ENCODE peak calls at places on chromosome 10, in five cellular contexts. V is activated CD4-positive, alpha-beta T cell treated with anti-CD3 and anti-CD28 coated beads, Interleukin-2, amount 50 U/mL, for 1 hour; I is right lobe of liver; O is fibroblast of pulmonary artery; M is Caco-2. J is an unnamed sample.

GRCh38 chr10:31999261-31999660 is 57.0 kb downstream of the KIF5B start:
- DNase-seq in O (no peak), V (no peak), M (no peak), I (no peak), J (no peak)

GRCh38 chr10:48976208-48976607 is 36.6 kb upstream of the LRRC18 start:
- DNase-seq in O (peak), M (no peak), V (no peak), I (peak), J (no peak)

GRCh38 chr10:79417266-79417665 is 28.2 kb downstream of the ZCCHC24 start:
- DNase-seq in I (no peak), M (no peak), O (no peak), V (no peak), J (no peak)

GRCh38 chr10:81894616-81895015 is 19.6 kb downstream of the NRG3 start:
- DNase-seq in M (no peak), I (no peak), V (no peak), O (no peak), J (no peak)

GRCh38 chr10:110430369-110431273 is 67.1 kb upstream of the DUSP5 start:
- DNase-seq in O (no peak), V (no peak), M (peak), I (no peak), J (no peak)

GRCh38 chr10:25061711-25062455 is 45.5 kb downstream of the THNSL1 start:
- DNase-seq in M (no peak), O (no peak), V (no peak), I (no peak), J (no peak)

GRCh38 chr10:89147256-89147655 is 59.9 kb downstream of the CH25H start:
- DNase-seq in M (no peak), V (no peak), I (no peak), O (peak), J (no peak)

GRCh38 chr10:89535185-89536012 is at the start of gene SLC16A12:
- DNase-seq in M (no peak), O (peak), I (no peak), V (no peak), J (no peak)

GRCh38 chr10:58341422-58341821 is 6.6 kb downstream of the UBE2D1 start:
- DNase-seq in O (no peak), M (no peak), I (no peak), V (no peak), J (no peak)

GRCh38 chr10:74391786-74392185 is 240.8 kb downstream of the ADK start:
- DNase-seq in O (peak), M (no peak), I (no peak), V (no peak), J (no peak)

GRCh38 chr10:23994459-23995046 is 214.4 kb upstream of the KIAA1217 start:
- DNase-seq in I (peak), V (no peak), M (peak), O (peak), J (no peak)

GRCh38 chr10:70849582-70850016 is 33.9 kb downstream of the SGPL1 start:
- DNase-seq in O (peak), M (no peak), I (no peak), V (no peak), J (no peak)

GRCh38 chr10:43040482-43041256 is 36.2 kb upstream of the RET start:
- DNase-seq in I (peak), M (peak), O (no peak), V (no peak), J (no peak)